ENCODE peak calls at places on chromosome 19, in four cellular contexts. G is kidney, S is breast epithelium, M is OCI-LY7. B is an unnamed sample.

GRCh38 chr19:6674868-6675305 is 4.9 kb upstream of the TNFSF14 start:
- DNase-seq in M (peak; percentile 58), G (peak; percentile 91), S (peak; percentile 36), B (peak; percentile 47)

GRCh38 chr19:55474269-55475265 is 1.9 kb upstream of the ZNF628 start:
- DNase-seq in M (no peak), G (peak; percentile 89), S (no peak), B (no peak)

GRCh38 chr19:13078897-13079541 is 23.6 kb downstream of the LYL1 start:
- DNase-seq in S (no peak), M (no peak), G (no peak), B (peak; percentile 53)

GRCh38 chr19:6720369-6721112 is at the start of gene C3:
- DNase-seq in S (peak; percentile 44), M (no peak), G (peak; percentile 72), B (no peak)

GRCh38 chr19:39196860-39197562 is at the start of gene NCCRP1:
- DNase-seq in S (no peak), G (no peak), M (no peak), B (peak; percentile 71)

GRCh38 chr19:4379383-4380253 is 20.7 kb downstream of the SH3GL1 start:
- DNase-seq in G (peak; percentile 95), S (peak; percentile 91), M (peak; percentile 16), B (peak; percentile 92)

GRCh38 chr19:50607874-50608785 is 31.6 kb downstream of the SYT3 start:
- DNase-seq in M (peak; percentile 74), S (peak; percentile 60), G (peak; percentile 91), B (no peak)

GRCh38 chr19:52296400-52296772 is 583 bp upstream of the ZNF480 start:
- DNase-seq in M (no peak), G (no peak), S (no peak), B (no peak)

GRCh38 chr19:2578911-2579677 is 103.2 kb downstream of the GADD45B start:
- DNase-seq in M (no peak), S (peak; percentile 89), G (peak; percentile 96), B (peak; percentile 81)

GRCh38 chr19:34574704-34575103 is 93.1 kb downstream of the WTIP start:
- DNase-seq in S (no peak), G (no peak), M (peak; percentile 13), B (peak; percentile 12)

GRCh38 chr19:33385956-33386355 is 12.4 kb downstream of the CEBPG start:
- DNase-seq in S (no peak), G (no peak), M (no peak), B (no peak)

GRCh38 chr19:37718357-37718756 is 1.2 kb downstream of the ZNF607 start:
- DNase-seq in M (peak; percentile 10), G (no peak), S (no peak), B (no peak)

GRCh38 chr19:11446652-11447301 is 11.3 kb downstream of the PRKCSH start:
- DNase-seq in M (peak; percentile 59), G (peak; percentile 73), S (no peak), B (peak; percentile 61)

GRCh38 chr19:3146677-3147100 is 10.9 kb downstream of the GNA15 start:
- DNase-seq in S (no peak), M (peak; percentile 38), G (no peak), B (peak; percentile 39)

GRCh38 chr19:21697698-21698097 is 69.7 kb downstream of the ZNF100 start:
- DNase-seq in G (no peak), S (no peak), M (no peak), B (no peak)

GRCh38 chr19:4140237-4140711 is 13.2 kb upstream of the CREB3L3 start:
- DNase-seq in G (no peak), M (peak; percentile 85), S (no peak), B (peak; percentile 47)

GRCh38 chr19:9673912-9674668 is 810 bp downstream of the ZNF562 start:
- DNase-seq in G (no peak), S (no peak), M (peak; percentile 54), B (no peak)

GRCh38 chr19:48698046-48698445 is 2.3 kb downstream of the FUT2 start:
- DNase-seq in S (no peak), G (no peak), M (no peak), B (peak; percentile 50)

GRCh38 chr19:38727868-38728660 is 16.2 kb downstream of the CAPN12 start:
- DNase-seq in S (no peak), M (no peak), G (peak; percentile 87), B (no peak)

GRCh38 chr19:49056101-49056901 is 1.2 kb downstream of the CGB7 start:
- DNase-seq in G (peak; percentile 84), S (peak; percentile 33), M (peak; percentile 27), B (peak; percentile 30)

DNA sequence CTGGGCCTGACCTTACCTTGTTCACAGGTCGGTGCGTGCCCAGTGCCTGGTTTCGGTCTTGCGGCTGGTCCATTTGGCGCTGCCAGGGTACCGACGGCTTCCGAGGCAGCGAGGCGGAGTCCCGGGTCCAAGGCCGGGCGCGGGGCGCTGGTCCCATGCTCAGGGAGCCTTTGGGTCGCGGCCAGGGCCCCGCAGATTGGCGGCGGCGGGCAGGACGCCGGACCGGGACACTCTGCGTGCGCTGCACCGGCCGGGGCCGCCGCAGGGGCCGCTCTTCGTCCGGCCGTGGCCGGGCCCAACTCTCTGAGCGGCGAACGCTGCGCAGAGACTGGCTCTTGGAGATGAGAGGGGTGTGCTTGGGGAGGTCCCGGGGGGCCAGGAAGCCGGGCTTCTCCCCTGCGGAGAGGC is 3.3 kb upstream of the WIZ start:
- DNase-seq in G (peak; percentile 80), M (no peak), S (no peak), B (no peak)
- H3K36me3 ChIP-seq in G (no peaks in the 10 kb centered on the region), M (peaks cover 56% of the 10 kb centered on the region), S (no peaks in the 10 kb centered on the region), B (no peaks in the 10 kb centered on the region)

DNA sequence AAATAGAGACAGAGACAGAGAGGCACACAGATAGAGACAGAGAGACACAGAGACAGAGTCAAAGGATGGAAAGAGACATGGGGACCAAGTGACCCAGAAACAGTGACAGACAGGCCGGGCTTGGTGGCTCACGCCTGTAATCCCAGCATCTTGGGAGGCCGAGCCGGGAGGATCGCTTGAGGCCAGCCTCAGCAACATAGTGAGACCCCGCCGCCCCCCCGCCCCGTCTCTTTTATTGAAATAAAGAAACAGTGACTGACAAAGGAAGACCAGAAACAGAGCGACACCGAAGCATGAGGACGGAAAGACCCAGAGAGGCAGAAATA is 848 bp upstream of the NECTIN2 start:
- DNase-seq in S (no peak), M (no peak), G (peak; percentile 83), B (no peak)
- H3K27ac ChIP-seq in S (peak overlapping the region; percentile 100), M (peak overlapping the region; percentile 41), G (peak overlapping the region; percentile 81), B (no peak overlapping the region)

DNA sequence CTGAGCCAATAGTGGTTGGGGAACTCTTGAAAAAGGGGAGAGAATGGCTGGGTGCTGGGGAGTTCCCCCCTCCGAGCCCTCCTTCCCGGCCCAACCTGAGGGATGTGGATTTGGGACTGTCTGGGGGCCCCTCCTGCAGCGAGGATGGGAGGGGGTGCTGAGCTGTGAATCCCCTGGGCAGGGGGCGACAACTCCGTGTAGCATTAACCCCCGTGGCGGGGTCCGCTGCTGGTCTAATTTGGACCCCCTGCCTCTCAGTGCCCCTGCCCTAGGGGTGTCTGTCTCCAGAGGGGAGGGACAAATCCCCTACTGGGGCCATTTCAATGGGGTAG is 9.7 kb downstream of the MIDN start:
- DNase-seq in M (no peak), S (no peak), G (no peak), B (no peak)
- H3K4me1 ChIP-seq in M (peaks cover 54% of the 10 kb centered on the region), S (peaks cover 31% of the 10 kb centered on the region), G (peaks cover 75% of the 10 kb centered on the region), B (peaks cover 20% of the 10 kb centered on the region)

GRCh38 chr19:15250635-15250993 is 18.4 kb upstream of the EPHX3 start:
- DNase-seq in M (no peak), S (no peak), G (peak; percentile 69), B (no peak)
- H3K36me3 ChIP-seq in M (peaks cover 94% of the 10 kb centered on the region), S (peaks cover 4% of the 10 kb centered on the region), G (peaks cover 57% of the 10 kb centered on the region), B (peaks cover 66% of the 10 kb centered on the region)

B was measured in SJCRH30.